ENCODE peak calls at places on chromosomes 1 and 21, in five cellular contexts. One of them, this sample, is unnamed.

GRCh38 chr1:150302338-150302737 is 8.7 kb downstream of the MRPS21 start:
- DNase-seq in neuronal stem cell: no peak
- DNase-seq in PC-3: no peak
- DNase-seq in neural progenitor cell: no peak
- DNase-seq in effector memory CD4-positive, alpha-beta T cell: no peak
- DNase-seq in this sample: no peak

GRCh38 chr1:243351347-243351746 is 95.5 kb downstream of the SDCCAG8 start:
- DNase-seq in effector memory CD4-positive, alpha-beta T cell: no peak
- DNase-seq in neural progenitor cell: no peak
- DNase-seq in PC-3: no peak
- DNase-seq in neuronal stem cell: no peak
- DNase-seq in this sample: no peak

GRCh38 chr21:17391811-17392340 is 121.0 kb upstream of the CXADR start:
- DNase-seq in PC-3: peak; percentile 79
- DNase-seq in neuronal stem cell: no peak
- DNase-seq in neural progenitor cell: no peak
- DNase-seq in effector memory CD4-positive, alpha-beta T cell: no peak
- DNase-seq in this sample: no peak

GRCh38 chr1:115782571-115783281 is 14.2 kb upstream of the CASQ2 start:
- DNase-seq in PC-3: peak; percentile 93
- DNase-seq in neural progenitor cell: peak; percentile 8
- DNase-seq in neuronal stem cell: no peak
- DNase-seq in effector memory CD4-positive, alpha-beta T cell: no peak
- DNase-seq in this sample: no peak

GRCh38 chr1:5501206-5501980 is 490.8 kb downstream of the NPHP4 start:
- DNase-seq in neuronal stem cell: no peak
- DNase-seq in effector memory CD4-positive, alpha-beta T cell: no peak
- DNase-seq in neural progenitor cell: no peak
- DNase-seq in PC-3: no peak
- DNase-seq in this sample: no peak

GRCh38 chr21:15522148-15522547 is 207.6 kb upstream of the USP25 start:
- DNase-seq in PC-3: no peak
- DNase-seq in effector memory CD4-positive, alpha-beta T cell: no peak
- DNase-seq in neuronal stem cell: no peak
- DNase-seq in neural progenitor cell: no peak
- DNase-seq in this sample: no peak

GRCh38 chr1:226709942-226710341 is 29.1 kb downstream of the ITPKB start:
- DNase-seq in neural progenitor cell: no peak
- DNase-seq in neuronal stem cell: no peak
- DNase-seq in effector memory CD4-positive, alpha-beta T cell: no peak
- DNase-seq in PC-3: no peak
- DNase-seq in this sample: no peak

GRCh38 chr1:170893655-170894297 is 41.6 kb upstream of the MROH9 start:
- DNase-seq in PC-3: no peak
- DNase-seq in neuronal stem cell: no peak
- DNase-seq in neural progenitor cell: peak; percentile 6
- DNase-seq in effector memory CD4-positive, alpha-beta T cell: no peak
- DNase-seq in this sample: no peak

GRCh38 chr1:177246710-177247588 is 76.2 kb downstream of the BRINP2 start:
- DNase-seq in PC-3: peak; percentile 48
- DNase-seq in neural progenitor cell: peak; percentile 28
- DNase-seq in effector memory CD4-positive, alpha-beta T cell: no peak
- DNase-seq in neuronal stem cell: no peak
- DNase-seq in this sample: no peak

GRCh38 chr21:37580690-37581089 is 214.1 kb downstream of the DYRK1A start:
- DNase-seq in neural progenitor cell: no peak
- DNase-seq in neuronal stem cell: no peak
- DNase-seq in PC-3: no peak
- DNase-seq in effector memory CD4-positive, alpha-beta T cell: no peak
- DNase-seq in this sample: no peak

GRCh38 chr1:86704972-86705632 is 726 bp downstream of the SH3GLB1 start:
- DNase-seq in neural progenitor cell: peak; percentile 75
- DNase-seq in PC-3: peak; percentile 56
- DNase-seq in neuronal stem cell: no peak
- DNase-seq in effector memory CD4-positive, alpha-beta T cell: peak; percentile 15
- DNase-seq in this sample: no peak

GRCh38 chr1:86704456-86704971 is at the start of gene SH3GLB1:
- DNase-seq in neural progenitor cell: peak; percentile 95
- DNase-seq in effector memory CD4-positive, alpha-beta T cell: peak; percentile 75
- DNase-seq in neuronal stem cell: peak; percentile 86
- DNase-seq in PC-3: peak; percentile 87
- DNase-seq in this sample: peak; percentile 58

GRCh38 chr1:86706018-86706417 is 1.6 kb downstream of the SH3GLB1 start:
- DNase-seq in effector memory CD4-positive, alpha-beta T cell: no peak
- DNase-seq in neuronal stem cell: no peak
- DNase-seq in neural progenitor cell: no peak
- DNase-seq in PC-3: peak; percentile 27
- DNase-seq in this sample: no peak

GRCh38 chr1:86705633-86705985 is 1.2 kb downstream of the SH3GLB1 start:
- DNase-seq in effector memory CD4-positive, alpha-beta T cell: no peak
- DNase-seq in PC-3: peak; percentile 18
- DNase-seq in neuronal stem cell: no peak
- DNase-seq in neural progenitor cell: no peak
- DNase-seq in this sample: no peak

DNA sequence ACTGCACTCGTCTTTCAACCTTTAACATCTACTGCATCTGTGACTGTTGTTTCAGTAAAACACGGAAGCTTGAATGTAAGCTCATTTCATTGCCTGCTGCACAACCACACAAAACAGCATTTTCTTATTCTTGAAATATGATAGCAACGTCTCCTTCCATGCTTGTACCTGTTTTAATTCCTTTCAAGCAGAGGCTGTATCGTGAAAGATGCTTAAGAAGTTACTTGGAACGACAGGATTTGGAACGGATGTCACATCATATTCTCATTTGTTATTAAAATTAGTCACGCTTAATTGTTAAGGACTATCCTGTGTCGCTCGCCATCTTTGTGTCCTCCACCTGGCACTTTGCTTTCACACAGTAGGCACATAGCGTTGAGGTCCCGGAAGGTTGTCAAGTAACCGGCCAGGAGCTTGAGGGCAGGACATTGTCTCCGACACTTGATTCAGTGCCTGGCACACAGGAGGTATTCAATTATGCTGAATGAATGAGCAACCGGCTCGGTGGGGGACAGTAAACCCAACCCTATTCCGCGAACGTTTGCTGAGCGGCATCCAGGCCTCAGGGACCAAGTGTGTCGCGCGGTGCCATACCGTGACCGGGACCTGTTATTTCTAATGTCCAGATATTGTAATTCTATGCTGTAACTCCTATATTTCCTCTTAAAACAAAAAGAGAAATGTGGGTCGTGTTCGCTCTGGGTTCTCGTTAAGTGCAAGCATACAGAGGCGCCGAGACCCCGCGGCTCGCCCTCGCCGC is 500 bp upstream of the SH3GLB1 start:
- DNase-seq in neural progenitor cell: peak; percentile 73
- DNase-seq in PC-3: no peak
- DNase-seq in effector memory CD4-positive, alpha-beta T cell: peak; percentile 1
- DNase-seq in neuronal stem cell: peak; percentile 41
- DNase-seq in this sample: no peak
- H3K27ac ChIP-seq in neural progenitor cell: no peak overlapping the region
- H3K27ac ChIP-seq in PC-3: peak overlapping the region; percentile 78
- H3K27ac ChIP-seq in effector memory CD4-positive, alpha-beta T cell: peak overlapping the region; percentile 94
- H3K27ac ChIP-seq in neuronal stem cell: no peak overlapping the region
- H3K27ac ChIP-seq in this sample: no peak overlapping the region

DNA sequence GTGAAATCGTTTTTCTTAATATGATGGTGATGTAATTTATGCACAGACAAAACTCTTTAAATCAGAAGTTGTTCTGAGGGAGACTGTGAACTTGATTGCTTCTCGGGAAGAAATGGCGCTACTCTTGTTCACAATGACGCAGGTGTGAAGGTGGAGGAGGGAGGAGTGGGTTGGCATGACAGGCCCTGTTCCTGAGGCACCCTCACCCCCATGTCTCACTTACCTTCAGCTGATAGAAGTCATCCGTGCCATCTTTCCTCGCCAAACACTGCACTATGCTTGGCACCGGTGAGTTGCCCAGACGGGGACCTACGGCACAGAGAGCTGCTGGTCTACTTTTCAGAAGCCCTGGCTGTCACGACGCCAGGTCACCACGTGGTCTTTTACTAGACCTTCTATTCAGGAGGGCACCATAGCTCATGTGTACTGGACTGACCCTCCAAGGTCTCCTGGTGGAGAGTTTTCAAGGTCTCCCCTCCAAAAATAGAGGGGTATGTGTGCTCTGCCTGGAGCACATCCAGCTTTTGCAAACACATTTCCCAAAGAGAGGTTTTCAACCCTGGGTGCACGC is 27.1 kb downstream of the STK40 start:
- DNase-seq in neuronal stem cell: no peak
- DNase-seq in effector memory CD4-positive, alpha-beta T cell: no peak
- DNase-seq in neural progenitor cell: no peak
- DNase-seq in PC-3: no peak
- DNase-seq in this sample: no peak
- H3K36me3 ChIP-seq in neuronal stem cell: peaks cover 27% of the 10 kb centered on the region
- H3K36me3 ChIP-seq in effector memory CD4-positive, alpha-beta T cell: peaks cover 53% of the 10 kb centered on the region
- H3K36me3 ChIP-seq in neural progenitor cell: peaks cover 3% of the 10 kb centered on the region
- H3K36me3 ChIP-seq in PC-3: peaks cover 54% of the 10 kb centered on the region
- H3K36me3 ChIP-seq in this sample: peaks cover 11% of the 10 kb centered on the region

GRCh38 chr1:158180741-158181576 is at the start of gene CD1D:
- DNase-seq in effector memory CD4-positive, alpha-beta T cell: no peak
- DNase-seq in PC-3: no peak
- DNase-seq in neuronal stem cell: peak; percentile 40
- DNase-seq in neural progenitor cell: peak; percentile 77
- DNase-seq in this sample: no peak

GRCh38 chr1:158177705-158178450 is 2.8 kb upstream of the CD1D start:
- DNase-seq in effector memory CD4-positive, alpha-beta T cell: no peak
- DNase-seq in neuronal stem cell: peak; percentile 74
- DNase-seq in PC-3: peak; percentile 70
- DNase-seq in neural progenitor cell: peak; percentile 91
- DNase-seq in this sample: peak; percentile 63

GRCh38 chr1:158176399-158176798 is 4.3 kb upstream of the CD1D start:
- DNase-seq in neuronal stem cell: no peak
- DNase-seq in effector memory CD4-positive, alpha-beta T cell: no peak
- DNase-seq in PC-3: no peak
- DNase-seq in neural progenitor cell: no peak
- DNase-seq in this sample: no peak

GRCh38 chr1:158181577-158181922 is 855 bp downstream of the CD1D start:
- DNase-seq in PC-3: no peak
- DNase-seq in neuronal stem cell: no peak
- DNase-seq in neural progenitor cell: no peak
- DNase-seq in effector memory CD4-positive, alpha-beta T cell: no peak
- DNase-seq in this sample: no peak

DNA sequence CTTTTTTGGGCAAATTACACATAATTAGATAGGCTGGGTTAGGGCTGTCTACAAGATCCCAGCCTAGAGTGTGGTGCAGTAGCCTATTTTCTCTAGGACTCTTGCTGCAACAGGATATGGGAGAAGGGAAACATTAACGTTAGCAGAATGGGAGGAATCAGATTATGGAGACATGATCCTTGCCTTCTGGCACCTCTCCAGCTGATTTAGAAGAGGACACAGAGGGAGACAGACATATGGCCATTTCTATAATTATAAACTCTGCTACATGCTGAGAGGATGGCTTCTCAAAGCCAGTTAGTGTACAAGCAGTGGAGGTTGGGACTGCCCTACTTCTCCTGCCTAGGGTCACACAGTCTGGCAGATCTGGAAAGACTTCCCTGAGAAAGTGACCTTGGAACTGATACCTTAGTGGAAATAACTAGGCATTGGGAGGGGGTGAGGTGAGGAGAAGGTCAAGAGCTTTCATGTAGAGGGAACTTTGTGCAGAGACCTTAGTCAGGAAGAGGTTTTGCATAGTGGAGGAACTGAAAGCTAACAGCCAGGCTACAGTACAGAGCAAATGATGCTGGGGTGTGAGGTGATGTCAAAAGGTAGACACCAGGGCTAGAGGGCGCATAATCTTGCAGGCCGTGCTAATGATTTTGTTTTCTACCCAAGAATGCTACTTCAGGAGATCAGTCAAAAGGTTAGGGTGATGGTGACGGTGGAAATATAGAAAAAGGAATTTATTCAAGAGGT is 1.2 kb upstream of the CD1D start:
- DNase-seq in PC-3: no peak
- DNase-seq in neuronal stem cell: no peak
- DNase-seq in neural progenitor cell: no peak
- DNase-seq in effector memory CD4-positive, alpha-beta T cell: no peak
- DNase-seq in this sample: no peak
- H3K4me1 ChIP-seq in PC-3: no peaks in the 10 kb centered on the region
- H3K4me1 ChIP-seq in neuronal stem cell: no peaks in the 10 kb centered on the region
- H3K4me1 ChIP-seq in neural progenitor cell: peaks cover 5% of the 10 kb centered on the region
- H3K4me1 ChIP-seq in effector memory CD4-positive, alpha-beta T cell: no peaks in the 10 kb centered on the region
- H3K4me1 ChIP-seq in this sample: peaks cover 3% of the 10 kb centered on the region

GRCh38 chr1:95033843-95034242 is 38.9 kb downstream of the ALG14 start:
- DNase-seq in PC-3: no peak
- DNase-seq in neural progenitor cell: no peak
- DNase-seq in effector memory CD4-positive, alpha-beta T cell: no peak
- DNase-seq in neuronal stem cell: no peak
- DNase-seq in this sample: no peak
- H3K27ac ChIP-seq in PC-3: no peak overlapping the region
- H3K27ac ChIP-seq in neural progenitor cell: no peak overlapping the region
- H3K27ac ChIP-seq in effector memory CD4-positive, alpha-beta T cell: no peak overlapping the region
- H3K27ac ChIP-seq in neuronal stem cell: no peak overlapping the region
- H3K27ac ChIP-seq in this sample: no peak overlapping the region

GRCh38 chr1:16144325-16145029 is 11.4 kb downstream of the EPHA2 start:
- DNase-seq in effector memory CD4-positive, alpha-beta T cell: no peak
- DNase-seq in neuronal stem cell: no peak
- DNase-seq in PC-3: no peak
- DNase-seq in neural progenitor cell: no peak
- DNase-seq in this sample: no peak
- H3K36me3 ChIP-seq in effector memory CD4-positive, alpha-beta T cell: no peaks in the 10 kb centered on the region
- H3K36me3 ChIP-seq in neuronal stem cell: peaks cover 63% of the 10 kb centered on the region
- H3K36me3 ChIP-seq in PC-3: peaks cover 69% of the 10 kb centered on the region
- H3K36me3 ChIP-seq in neural progenitor cell: peaks cover 4% of the 10 kb centered on the region
- H3K36me3 ChIP-seq in this sample: peaks cover 17% of the 10 kb centered on the region

GRCh38 chr1:35558374-35559316 is 1.0 kb downstream of the NCDN start:
- DNase-seq in neuronal stem cell: no peak
- DNase-seq in neural progenitor cell: peak; percentile 76
- DNase-seq in PC-3: no peak
- DNase-seq in effector memory CD4-positive, alpha-beta T cell: no peak
- DNase-seq in this sample: no peak
- H3K4me1 ChIP-seq in neuronal stem cell: peaks cover 27% of the 10 kb centered on the region
- H3K4me1 ChIP-seq in neural progenitor cell: peaks cover 26% of the 10 kb centered on the region
- H3K4me1 ChIP-seq in PC-3: peaks cover 33% of the 10 kb centered on the region
- H3K4me1 ChIP-seq in effector memory CD4-positive, alpha-beta T cell: peaks cover 25% of the 10 kb centered on the region
- H3K4me1 ChIP-seq in this sample: peaks cover 3% of the 10 kb centered on the region